ENCODE peak calls at places on chromosomes 12 and 14, in six cellular contexts. One of them, this sample, is unnamed.
A peak's percentile ranks its signal among the peaks of the same experiment; 100 is the strongest.

GRCh38 chr12:54329756-54330155 is 4.8 kb downstream of the COPZ1 start:
- DNase-seq in A549: no peak
- DNase-seq in heart left ventricle: no peak
- DNase-seq in CD8-positive, alpha-beta memory T cell: no peak
- DNase-seq in cardiac muscle cell: no peak
- DNase-seq in tibial artery: no peak
- DNase-seq in this sample: no peak

GRCh38 chr14:91396959-91397815 is 20.4 kb downstream of the CCDC88C start:
- DNase-seq in cardiac muscle cell: no peak
- DNase-seq in tibial artery: no peak
- DNase-seq in heart left ventricle: peak; percentile 34
- DNase-seq in A549: no peak
- DNase-seq in CD8-positive, alpha-beta memory T cell: peak; percentile 71
- DNase-seq in this sample: peak; percentile 85

GRCh38 chr14:82122678-82123077 is 589.0 kb upstream of the SEL1L start:
- DNase-seq in heart left ventricle: no peak
- DNase-seq in cardiac muscle cell: no peak
- DNase-seq in A549: no peak
- DNase-seq in CD8-positive, alpha-beta memory T cell: no peak
- DNase-seq in tibial artery: no peak
- DNase-seq in this sample: no peak

GRCh38 chr12:102595315-102595714 is 115.0 kb upstream of the IGF1 start:
- DNase-seq in heart left ventricle: no peak
- DNase-seq in tibial artery: no peak
- DNase-seq in A549: no peak
- DNase-seq in CD8-positive, alpha-beta memory T cell: no peak
- DNase-seq in cardiac muscle cell: no peak
- DNase-seq in this sample: no peak

GRCh38 chr12:80170915-80171314 is 71.6 kb downstream of the OTOGL start:
- DNase-seq in tibial artery: no peak
- DNase-seq in heart left ventricle: no peak
- DNase-seq in cardiac muscle cell: no peak
- DNase-seq in A549: no peak
- DNase-seq in CD8-positive, alpha-beta memory T cell: no peak
- DNase-seq in this sample: no peak

GRCh38 chr12:583251-583869 is 79.9 kb downstream of the NINJ2 start:
- DNase-seq in CD8-positive, alpha-beta memory T cell: no peak
- DNase-seq in tibial artery: no peak
- DNase-seq in A549: no peak
- DNase-seq in cardiac muscle cell: no peak
- DNase-seq in heart left ventricle: peak; percentile 89
- DNase-seq in this sample: no peak

GRCh38 chr12:39122562-39123204 is 217.3 kb upstream of the CPNE8 start:
- DNase-seq in cardiac muscle cell: no peak
- DNase-seq in A549: no peak
- DNase-seq in heart left ventricle: no peak
- DNase-seq in tibial artery: no peak
- DNase-seq in CD8-positive, alpha-beta memory T cell: no peak
- DNase-seq in this sample: no peak

GRCh38 chr12:41709463-41710285 is 435.0 kb downstream of the GXYLT1 start:
- DNase-seq in heart left ventricle: no peak
- DNase-seq in tibial artery: no peak
- DNase-seq in cardiac muscle cell: no peak
- DNase-seq in A549: peak; percentile 72
- DNase-seq in CD8-positive, alpha-beta memory T cell: no peak
- DNase-seq in this sample: no peak

GRCh38 chr12:22994276-22994675 is 369.3 kb downstream of the ETNK1 start:
- DNase-seq in heart left ventricle: no peak
- DNase-seq in A549: no peak
- DNase-seq in CD8-positive, alpha-beta memory T cell: no peak
- DNase-seq in cardiac muscle cell: no peak
- DNase-seq in tibial artery: no peak
- DNase-seq in this sample: no peak

GRCh38 chr14:100283984-100284881 is 22.0 kb downstream of the SLC25A29 start:
- DNase-seq in A549: no peak
- DNase-seq in tibial artery: no peak
- DNase-seq in cardiac muscle cell: no peak
- DNase-seq in CD8-positive, alpha-beta memory T cell: no peak
- DNase-seq in heart left ventricle: no peak
- DNase-seq in this sample: no peak

GRCh38 chr12:107322063-107322462 is 228.7 kb upstream of the CRY1 start:
- DNase-seq in tibial artery: no peak
- DNase-seq in CD8-positive, alpha-beta memory T cell: peak; percentile 80
- DNase-seq in A549: no peak
- DNase-seq in heart left ventricle: no peak
- DNase-seq in cardiac muscle cell: no peak
- DNase-seq in this sample: peak; percentile 64

GRCh38 chr12:51886021-51886710 is 1.7 kb upstream of the ANKRD33 start:
- DNase-seq in CD8-positive, alpha-beta memory T cell: peak; percentile 54
- DNase-seq in A549: peak; percentile 58
- DNase-seq in tibial artery: peak; percentile 91
- DNase-seq in heart left ventricle: peak; percentile 86
- DNase-seq in cardiac muscle cell: peak; percentile 95
- DNase-seq in this sample: peak; percentile 44

GRCh38 chr12:94994312-94994711 is 9.2 kb downstream of the NDUFA12 start:
- DNase-seq in cardiac muscle cell: peak; percentile 58
- DNase-seq in A549: peak; percentile 46
- DNase-seq in CD8-positive, alpha-beta memory T cell: no peak
- DNase-seq in heart left ventricle: no peak
- DNase-seq in tibial artery: no peak
- DNase-seq in this sample: no peak

GRCh38 chr14:93045965-93046695 is 69.6 kb downstream of the ITPK1 start:
- DNase-seq in cardiac muscle cell: peak; percentile 66
- DNase-seq in CD8-positive, alpha-beta memory T cell: no peak
- DNase-seq in A549: no peak
- DNase-seq in tibial artery: no peak
- DNase-seq in heart left ventricle: no peak
- DNase-seq in this sample: no peak

GRCh38 chr14:24368562-24369252 is 723 bp downstream of the NFATC4 start:
- DNase-seq in CD8-positive, alpha-beta memory T cell: peak; percentile 45
- DNase-seq in A549: no peak
- DNase-seq in tibial artery: peak; percentile 81
- DNase-seq in heart left ventricle: peak; percentile 67
- DNase-seq in cardiac muscle cell: peak; percentile 83
- DNase-seq in this sample: no peak

GRCh38 chr14:102911991-102912761 is 10.3 kb upstream of the AMN start:
- DNase-seq in A549: no peak
- DNase-seq in CD8-positive, alpha-beta memory T cell: no peak
- DNase-seq in heart left ventricle: no peak
- DNase-seq in cardiac muscle cell: no peak
- DNase-seq in tibial artery: peak; percentile 60
- DNase-seq in this sample: no peak

GRCh38 chr14:31712244-31713127 is 151.3 kb downstream of the NUBPL start:
- DNase-seq in tibial artery: no peak
- DNase-seq in CD8-positive, alpha-beta memory T cell: no peak
- DNase-seq in A549: no peak
- DNase-seq in cardiac muscle cell: no peak
- DNase-seq in heart left ventricle: no peak
- DNase-seq in this sample: peak; percentile 35

GRCh38 chr12:127169321-127170270 is 1097.4 kb upstream of the TMEM132C start:
- DNase-seq in cardiac muscle cell: no peak
- DNase-seq in heart left ventricle: no peak
- DNase-seq in A549: no peak
- DNase-seq in tibial artery: no peak
- DNase-seq in CD8-positive, alpha-beta memory T cell: no peak
- DNase-seq in this sample: no peak

GRCh38 chr12:83971781-83972180 is 940.8 kb downstream of the SLC6A15 start:
- DNase-seq in tibial artery: no peak
- DNase-seq in A549: no peak
- DNase-seq in cardiac muscle cell: no peak
- DNase-seq in CD8-positive, alpha-beta memory T cell: no peak
- DNase-seq in heart left ventricle: no peak
- DNase-seq in this sample: no peak

GRCh38 chr14:89486505-89486904 is 69.5 kb upstream of the FOXN3 start:
- DNase-seq in heart left ventricle: no peak
- DNase-seq in cardiac muscle cell: no peak
- DNase-seq in CD8-positive, alpha-beta memory T cell: no peak
- DNase-seq in A549: no peak
- DNase-seq in tibial artery: peak; percentile 31
- DNase-seq in this sample: no peak

GRCh38 chr12:8827551-8828347 is 5.3 kb downstream of the A2ML1 start:
- DNase-seq in heart left ventricle: no peak
- DNase-seq in tibial artery: no peak
- DNase-seq in CD8-positive, alpha-beta memory T cell: no peak
- DNase-seq in cardiac muscle cell: no peak
- DNase-seq in A549: no peak
- DNase-seq in this sample: no peak

GRCh38 chr14:105010891-105011291 is 10.0 kb downstream of the CDCA4 start:
- DNase-seq in tibial artery: no peak
- DNase-seq in CD8-positive, alpha-beta memory T cell: no peak
- DNase-seq in cardiac muscle cell: no peak
- DNase-seq in A549: no peak
- DNase-seq in heart left ventricle: no peak
- DNase-seq in this sample: no peak
- H3K4me3 ChIP-seq in tibial artery: no peak overlapping the region
- H3K4me3 ChIP-seq in CD8-positive, alpha-beta memory T cell: no peak overlapping the region
- H3K4me3 ChIP-seq in cardiac muscle cell: no peak overlapping the region
- H3K4me3 ChIP-seq in A549: no peak overlapping the region
- H3K4me3 ChIP-seq in heart left ventricle: no peak overlapping the region
- H3K4me3 ChIP-seq in this sample: no peak overlapping the region

GRCh38 chr12:6225630-6226001 is 25.4 kb downstream of the CD9 start:
- DNase-seq in tibial artery: no peak
- DNase-seq in CD8-positive, alpha-beta memory T cell: no peak
- DNase-seq in heart left ventricle: no peak
- DNase-seq in cardiac muscle cell: no peak
- DNase-seq in A549: no peak
- DNase-seq in this sample: no peak

GRCh38 chr12:6228535-6229223 is 28.5 kb downstream of the CD9 start:
- DNase-seq in heart left ventricle: peak; percentile 57
- DNase-seq in A549: no peak
- DNase-seq in cardiac muscle cell: no peak
- DNase-seq in tibial artery: peak; percentile 86
- DNase-seq in CD8-positive, alpha-beta memory T cell: no peak
- DNase-seq in this sample: no peak

GRCh38 chr12:6226002-6226700 is 26.0 kb downstream of the CD9 start:
- DNase-seq in CD8-positive, alpha-beta memory T cell: no peak
- DNase-seq in tibial artery: peak; percentile 96
- DNase-seq in A549: no peak
- DNase-seq in cardiac muscle cell: peak; percentile 93
- DNase-seq in heart left ventricle: peak; percentile 89
- DNase-seq in this sample: no peak

GRCh38 chr12:6224550-6224949 is 24.4 kb downstream of the CD9 start:
- DNase-seq in A549: no peak
- DNase-seq in CD8-positive, alpha-beta memory T cell: no peak
- DNase-seq in cardiac muscle cell: peak; percentile 19
- DNase-seq in heart left ventricle: no peak
- DNase-seq in tibial artery: peak; percentile 97
- DNase-seq in this sample: no peak

GRCh38 chr12:6226701-6227096 is 26.5 kb downstream of the CD9 start:
- DNase-seq in heart left ventricle: peak; percentile 81
- DNase-seq in cardiac muscle cell: peak; percentile 65
- DNase-seq in tibial artery: peak; percentile 81
- DNase-seq in CD8-positive, alpha-beta memory T cell: no peak
- DNase-seq in A549: no peak
- DNase-seq in this sample: no peak
- H3K27ac ChIP-seq in heart left ventricle: peak overlapping the region; percentile 89
- H3K27ac ChIP-seq in cardiac muscle cell: no peak overlapping the region
- H3K27ac ChIP-seq in tibial artery: peak overlapping the region; percentile 92
- H3K27ac ChIP-seq in CD8-positive, alpha-beta memory T cell: no peak overlapping the region
- H3K27ac ChIP-seq in A549: no peak overlapping the region
- H3K27ac ChIP-seq in this sample: no peak overlapping the region

GRCh38 chr12:93109794-93110203 is 180.7 kb upstream of the EEA1 start:
- DNase-seq in heart left ventricle: no peak
- DNase-seq in tibial artery: no peak
- DNase-seq in CD8-positive, alpha-beta memory T cell: no peak
- DNase-seq in cardiac muscle cell: no peak
- DNase-seq in A549: no peak
- DNase-seq in this sample: no peak

GRCh38 chr12:93108958-93109357 is 179.9 kb upstream of the EEA1 start:
- DNase-seq in tibial artery: no peak
- DNase-seq in cardiac muscle cell: peak; percentile 67
- DNase-seq in heart left ventricle: no peak
- DNase-seq in CD8-positive, alpha-beta memory T cell: no peak
- DNase-seq in A549: no peak
- DNase-seq in this sample: no peak

GRCh38 chr12:93115198-93115601 is 186.1 kb upstream of the EEA1 start:
- DNase-seq in heart left ventricle: no peak
- DNase-seq in tibial artery: no peak
- DNase-seq in cardiac muscle cell: peak; percentile 47
- DNase-seq in CD8-positive, alpha-beta memory T cell: no peak
- DNase-seq in A549: no peak
- DNase-seq in this sample: no peak

GRCh38 chr12:93113317-93114006 is 184.4 kb upstream of the EEA1 start:
- DNase-seq in tibial artery: no peak
- DNase-seq in cardiac muscle cell: no peak
- DNase-seq in A549: no peak
- DNase-seq in CD8-positive, alpha-beta memory T cell: no peak
- DNase-seq in heart left ventricle: peak; percentile 53
- DNase-seq in this sample: no peak

DNA sequence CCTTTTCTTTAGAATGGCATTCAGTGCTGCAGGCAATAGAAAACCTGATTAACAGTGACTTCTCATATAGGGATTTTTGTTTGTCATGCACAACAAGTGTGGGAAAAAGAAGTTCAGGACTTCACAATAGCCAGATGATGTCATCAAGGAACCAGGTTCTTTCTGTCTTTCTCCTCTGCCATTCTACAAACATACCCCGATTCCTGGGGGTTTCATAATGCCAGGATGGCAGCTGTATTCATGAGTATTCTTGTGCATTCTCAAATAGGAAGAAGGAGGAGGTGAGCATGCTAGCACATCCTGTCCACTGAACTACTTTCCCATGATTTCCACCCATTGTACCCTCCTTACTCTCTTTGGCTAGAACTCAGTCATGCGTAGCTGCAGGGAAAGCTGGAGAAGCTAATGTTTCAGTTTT is 182.7 kb upstream of the EEA1 start:
- DNase-seq in heart left ventricle: no peak
- DNase-seq in cardiac muscle cell: no peak
- DNase-seq in CD8-positive, alpha-beta memory T cell: no peak
- DNase-seq in A549: no peak
- DNase-seq in tibial artery: no peak
- DNase-seq in this sample: no peak
- H3K4me1 ChIP-seq in heart left ventricle: peaks cover 67% of the 10 kb centered on the region
- H3K4me1 ChIP-seq in cardiac muscle cell: peaks cover 66% of the 10 kb centered on the region
- H3K4me1 ChIP-seq in CD8-positive, alpha-beta memory T cell: no peaks in the 10 kb centered on the region
- H3K4me1 ChIP-seq in A549: no peaks in the 10 kb centered on the region
- H3K4me1 ChIP-seq in tibial artery: peaks cover 39% of the 10 kb centered on the region
- H3K4me1 ChIP-seq in this sample: no peaks in the 10 kb centered on the region

GRCh38 chr12:109461846-109462766 is 15.0 kb downstream of the KCTD10 start:
- DNase-seq in CD8-positive, alpha-beta memory T cell: no peak
- DNase-seq in cardiac muscle cell: peak; percentile 99
- DNase-seq in heart left ventricle: peak; percentile 96
- DNase-seq in tibial artery: peak; percentile 93
- DNase-seq in A549: peak; percentile 65
- DNase-seq in this sample: no peak
- H3K4me3 ChIP-seq in CD8-positive, alpha-beta memory T cell: no peak overlapping the region
- H3K4me3 ChIP-seq in cardiac muscle cell: no peak overlapping the region
- H3K4me3 ChIP-seq in heart left ventricle: peak overlapping the region; percentile 25
- H3K4me3 ChIP-seq in tibial artery: no peak overlapping the region
- H3K4me3 ChIP-seq in A549: no peak overlapping the region
- H3K4me3 ChIP-seq in this sample: no peak overlapping the region

GRCh38 chr14:42654707-42655106 is 1048.0 kb downstream of the LRFN5 start:
- DNase-seq in tibial artery: no peak
- DNase-seq in cardiac muscle cell: no peak
- DNase-seq in heart left ventricle: no peak
- DNase-seq in CD8-positive, alpha-beta memory T cell: no peak
- DNase-seq in A549: no peak
- DNase-seq in this sample: no peak
- H3K27ac ChIP-seq in tibial artery: no peak overlapping the region
- H3K27ac ChIP-seq in cardiac muscle cell: no peak overlapping the region
- H3K27ac ChIP-seq in heart left ventricle: no peak overlapping the region
- H3K27ac ChIP-seq in CD8-positive, alpha-beta memory T cell: no peak overlapping the region
- H3K27ac ChIP-seq in A549: no peak overlapping the region
- H3K27ac ChIP-seq in this sample: no peak overlapping the region

This sample was measured in CD4-positive, alpha-beta memory T cell.